ENCODE peak calls at places on chromosomes 12 and 14, in four cellular contexts. W, P, F and V are unnamed samples.

GRCh38 chr14:78170203-78170602 is at the start of gene NRXN3:
- DNase-seq in W (no peak), P (no peak), F (no peak), V (no peak)

GRCh38 chr14:79730911-79731310 is 480.4 kb downstream of the DIO2 start:
- DNase-seq in W (no peak), P (no peak), F (no peak), V (no peak)

GRCh38 chr12:109346920-109347319 is 780 bp upstream of the MYO1H start:
- DNase-seq in W (no peak), P (no peak), F (no peak), V (no peak)

GRCh38 chr12:125240717-125241116 is 175.5 kb downstream of the AACS start:
- DNase-seq in W (no peak), P (no peak), F (no peak), V (no peak)

GRCh38 chr12:28998662-28999120 is 150.4 kb upstream of the FAR2 start:
- DNase-seq in W (no peak), P (no peak), F (peak; percentile 56), V (no peak)

GRCh38 chr12:52867636-52868035 is 18.8 kb upstream of the KRT78 start:
- DNase-seq in W (peak; percentile 45), P (peak; percentile 80), F (no peak), V (peak; percentile 87)

GRCh38 chr14:102508774-102509743 is 517 bp downstream of the ANKRD9 start:
- DNase-seq in W (peak; percentile 68), P (peak; percentile 49), F (peak; percentile 41), V (peak; percentile 94)

GRCh38 chr12:127381043-127381668 is 885.8 kb upstream of the TMEM132C start:
- DNase-seq in W (peak; percentile 54), P (no peak), F (no peak), V (no peak)

GRCh38 chr12:107329569-107330324 is 236.4 kb upstream of the CRY1 start:
- DNase-seq in W (no peak), P (no peak), F (peak; percentile 43), V (no peak)

GRCh38 chr12:44076892-44077291 is 241.0 kb downstream of the TMEM117 start:
- DNase-seq in W (no peak), P (no peak), F (no peak), V (no peak)

GRCh38 chr12:100612557-100612956 is 39.1 kb downstream of the GAS2L3 start:
- DNase-seq in W (no peak), P (no peak), F (no peak), V (no peak)

GRCh38 chr12:125406131-125406530 is 340.9 kb downstream of the AACS start:
- DNase-seq in W (no peak), P (no peak), F (no peak), V (no peak)

GRCh38 chr12:121391619-121392324 is 8.1 kb upstream of the RNF34 start:
- DNase-seq in W (no peak), P (no peak), F (peak; percentile 61), V (no peak)

GRCh38 chr12:25364529-25365339 is 114.0 kb upstream of the KRAS start:
- DNase-seq in W (no peak), P (no peak), F (no peak), V (no peak)

GRCh38 chr14:73943083-73943482 is 6.8 kb downstream of the FAM161B start:
- DNase-seq in W (no peak), P (peak; percentile 30), F (peak; percentile 71), V (peak; percentile 55)

GRCh38 chr12:52440821-52441319 is 6.7 kb upstream of the KRT75 start:
- DNase-seq in W (no peak), P (peak; percentile 57), F (peak; percentile 53), V (no peak)

GRCh38 chr12:7937867-7938506 is 2.0 kb upstream of the SLC2A3 start:
- DNase-seq in W (no peak), P (no peak), F (no peak), V (no peak)

GRCh38 chr14:24938593-24938992 is 111.4 kb downstream of the STXBP6 start:
- DNase-seq in W (no peak), P (no peak), F (peak; percentile 31), V (no peak)

GRCh38 chr14:35416108-35416750 is 11.7 kb upstream of the NFKBIA start:
- DNase-seq in W (no peak), P (no peak), F (no peak), V (no peak)

GRCh38 chr12:64256166-64256800 is 34.2 kb upstream of the KICS2 start:
- DNase-seq in W (no peak), P (no peak), F (peak; percentile 67), V (no peak)

GRCh38 chr12:1830981-1831930 is 10.9 kb downstream of the LRTM2 start:
- DNase-seq in W (peak; percentile 95), P (peak; percentile 80), F (peak; percentile 64), V (no peak)

GRCh38 chr14:101721951-101722661 is 39.4 kb upstream of the PPP2R5C start:
- DNase-seq in W (no peak), P (peak; percentile 55), F (no peak), V (no peak)

GRCh38 chr12:80937391-80938238 is at the start of gene LIN7A:
- DNase-seq in W (peak; percentile 38), P (no peak), F (peak; percentile 31), V (no peak)

GRCh38 chr12:102833687-102834435 is 83.2 kb downstream of the PAH start:
- DNase-seq in W (no peak), P (no peak), F (no peak), V (no peak)

GRCh38 chr14:69319911-69320310 is 60.0 kb downstream of the GALNT16 start:
- DNase-seq in W (no peak), P (no peak), F (no peak), V (no peak)
- TF ChIP-seq POLR2A in W (no peak), P (no peak), F (no peak), V (no peak)

GRCh38 chr14:94451091-94451751 is 1.4 kb downstream of the SERPINA11 start:
- DNase-seq in W (no peak), P (no peak), F (no peak), V (peak; percentile 46)
- H3K4me3 ChIP-seq in W (no peak overlapping the region), P (no peak overlapping the region), F (no peak overlapping the region), V (no peak overlapping the region)

DNA sequence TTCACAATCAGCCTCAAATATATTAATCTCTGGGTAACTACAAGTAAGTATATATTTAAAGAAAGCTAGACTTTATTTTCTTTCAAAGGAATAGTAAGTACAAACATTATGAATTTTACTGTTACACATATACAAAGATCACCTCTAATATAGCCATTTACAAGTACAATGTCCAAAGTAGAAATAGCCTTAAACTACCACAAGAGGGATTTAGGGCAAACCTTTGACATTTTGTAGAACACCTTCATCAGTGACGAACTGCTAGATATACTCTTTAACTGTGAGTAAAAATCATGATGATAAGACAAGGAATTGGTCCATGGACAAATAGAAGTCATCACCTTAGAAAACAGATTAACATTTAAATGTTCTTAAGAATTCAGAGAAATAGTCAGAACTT is 69.8 kb downstream of the CNTN1 start:
- DNase-seq in W (no peak), P (no peak), F (no peak), V (no peak)
- TF ChIP-seq CTCF in W (no peak), P (no peak), F (no peak), V (no peak)

GRCh38 chr14:31026076-31026394 is at the start of gene STRN3:
- DNase-seq in W (no peak), P (no peak), F (no peak), V (no peak)
- TF ChIP-seq POLR2A in W (no peak), P (no peak), F (peak; percentile 68), V (no peak)

DNA sequence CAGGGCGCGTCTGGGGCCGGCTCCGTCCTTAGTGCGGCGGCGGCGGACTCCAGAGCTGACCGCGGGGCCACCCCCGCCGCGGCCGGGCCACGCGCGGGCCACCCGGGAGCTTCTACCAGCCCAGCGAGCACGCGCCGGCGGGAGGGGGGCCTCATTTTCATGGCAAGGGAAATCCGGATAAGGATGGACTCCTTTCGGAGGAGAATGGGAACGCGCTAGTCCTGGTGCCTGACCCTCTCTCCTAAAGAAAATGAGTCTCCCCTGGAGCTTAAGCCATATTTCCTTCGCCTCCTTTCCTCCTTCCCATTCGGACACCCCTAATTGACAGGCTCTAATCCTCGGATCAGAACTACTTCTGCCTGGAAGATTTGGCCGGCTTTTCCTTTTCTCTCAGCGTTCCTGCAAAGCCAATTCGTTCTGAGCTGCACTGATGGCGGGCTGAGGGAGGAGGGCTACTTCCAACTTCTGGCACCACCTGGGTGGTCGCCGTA is 81.8 kb upstream of the HMGA2 start:
- DNase-seq in W (no peak), P (no peak), F (peak; percentile 44), V (no peak)
- H3K4me3 ChIP-seq in W (no peak overlapping the region), P (peak overlapping the region; percentile 54), F (peak overlapping the region; percentile 83), V (peak overlapping the region; percentile 26)

DNA sequence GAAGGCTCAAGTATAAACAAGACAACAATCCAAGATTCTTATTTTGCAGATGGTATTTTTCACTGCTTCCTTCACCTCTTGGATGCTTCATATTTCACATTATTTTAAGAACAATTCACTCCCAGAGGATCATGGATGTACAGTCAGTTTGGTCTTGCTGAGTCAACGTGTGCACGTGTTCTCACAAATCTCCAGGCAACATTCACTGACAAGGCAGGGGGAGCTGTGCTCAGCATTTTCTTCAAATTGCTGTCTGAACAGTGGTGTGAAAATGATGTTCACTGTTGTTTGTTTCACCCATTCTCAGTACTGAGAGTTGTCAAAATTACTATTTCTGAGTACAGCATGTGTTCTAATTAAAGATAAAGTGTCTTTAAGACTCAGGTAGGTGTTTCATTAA is 118.3 kb upstream of the SLC38A4 start:
- DNase-seq in W (peak; percentile 15), P (no peak), F (peak; percentile 82), V (no peak)
- TF ChIP-seq CTCF in W (no peak), P (no peak), F (peak; percentile 33), V (no peak)

GRCh38 chr12:120086801-120087621 is 29.5 kb downstream of the RAB35 start:
- DNase-seq in W (peak; percentile 99), P (peak; percentile 99), F (peak; percentile 99), V (peak; percentile 100)
- TF ChIP-seq POLR2A in W (no peak), P (no peak), F (peak; percentile 36), V (no peak)

GRCh38 chr14:61234215-61234916 is 46.8 kb downstream of the TMEM30B start:
- DNase-seq in W (no peak), P (no peak), F (no peak), V (no peak)

GRCh38 chr14:61238611-61239010 is 42.5 kb downstream of the TMEM30B start:
- DNase-seq in W (no peak), P (no peak), F (no peak), V (no peak)

GRCh38 chr14:61244051-61244450 is 37.1 kb downstream of the TMEM30B start:
- DNase-seq in W (no peak), P (no peak), F (no peak), V (no peak)

DNA sequence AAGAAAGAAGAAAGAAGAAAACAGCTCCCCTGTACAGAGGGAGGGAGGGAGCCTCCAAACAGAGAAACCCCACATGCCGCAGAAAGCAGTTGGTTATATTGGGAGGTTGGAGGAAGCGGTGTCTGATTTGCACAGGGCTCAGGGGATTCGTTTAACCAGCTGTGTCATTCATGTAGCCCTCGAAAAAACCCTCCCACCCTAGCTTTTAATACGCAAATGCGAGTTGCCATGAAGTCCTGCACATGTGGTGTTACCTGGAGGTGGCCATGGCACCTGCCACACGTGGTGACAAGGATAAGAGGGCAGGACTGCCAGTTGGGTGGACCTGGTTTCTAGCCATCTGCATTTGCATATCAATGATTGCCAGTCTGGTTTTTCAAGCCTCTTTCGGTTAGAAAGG is 40.9 kb downstream of the TMEM30B start:
- DNase-seq in W (no peak), P (no peak), F (no peak), V (no peak)
- H3K4me3 ChIP-seq in W (no peak overlapping the region), P (no peak overlapping the region), F (no peak overlapping the region), V (no peak overlapping the region)